ENCODE peak calls at places on chromosomes 3 and 15, in five cellular contexts. E is activated CD4-positive, alpha-beta T cell treated with anti-CD3 and anti-CD28 coated beads, Interleukin-2, amount 50 U/mL, for 24 hours; A is NCI-H1092; T is NCI-H446 treated with DMSO at 0.1 percent for 48 hours; W is left ventricle myocardium inferior. S is an unnamed sample.
A peak's percentile ranks its signal among the peaks of the same experiment; 100 is the strongest.

GRCh38 chr3:62873672-62874397 is 1.4 kb downstream of the CADPS start:
- DNase-seq in W (peak; percentile 58), E (no peak), T (peak; percentile 17), A (peak; percentile 69), S (no peak)

GRCh38 chr3:72242326-72242725 is 457.4 kb upstream of the PROK2 start:
- DNase-seq in T (no peak), W (no peak), A (no peak), E (no peak), S (no peak)

GRCh38 chr3:57755368-57756021 is 614 bp upstream of the SLMAP start:
- DNase-seq in T (no peak), E (no peak), W (peak; percentile 23), A (peak; percentile 57), S (no peak)

GRCh38 chr15:40283615-40284306 is 897 bp upstream of the ANKRD63 start:
- DNase-seq in W (no peak), E (no peak), T (no peak), A (no peak), S (no peak)

GRCh38 chr3:64684715-64685261 is 3.0 kb downstream of the ADAMTS9 start:
- DNase-seq in A (no peak), E (no peak), W (peak; percentile 26), T (no peak), S (peak; percentile 76)

GRCh38 chr3:78974181-78974770 is 793.5 kb downstream of the ROBO1 start:
- DNase-seq in T (peak; percentile 69), W (no peak), A (no peak), E (no peak), S (no peak)

GRCh38 chr3:46393554-46394434 is 13.1 kb downstream of the CCR5AS start:
- DNase-seq in A (no peak), T (no peak), W (no peak), E (no peak), S (no peak)

GRCh38 chr15:55250392-55250791 is 39.2 kb downstream of the RAB27A start:
- DNase-seq in W (no peak), T (no peak), E (no peak), A (no peak), S (no peak)

GRCh38 chr15:27573800-27574485 is 525.2 kb downstream of the OCA2 start:
- DNase-seq in A (no peak), W (no peak), E (no peak), T (no peak), S (no peak)

GRCh38 chr3:72391659-72392058 is 456.6 kb downstream of the SHQ1 start:
- DNase-seq in E (no peak), T (no peak), A (no peak), W (no peak), S (no peak)

GRCh38 chr15:73985101-73985873 is 6.8 kb downstream of the STOML1 start:
- DNase-seq in T (no peak), E (no peak), A (no peak), W (no peak), S (peak; percentile 34)

GRCh38 chr3:159763466-159764210 is 225.0 kb upstream of the IL12A start:
- DNase-seq in T (peak; percentile 67), E (no peak), A (peak; percentile 20), W (peak; percentile 82), S (peak; percentile 91)

GRCh38 chr15:42612367-42612912 is 37.0 kb downstream of the STARD9 start:
- DNase-seq in A (no peak), E (no peak), T (no peak), W (no peak), S (no peak)

GRCh38 chr15:94747510-94747909 is 516.1 kb downstream of the MCTP2 start:
- DNase-seq in E (no peak), A (no peak), W (no peak), T (no peak), S (no peak)

S was measured in upper lobe of right lung.